ENCODE peak calls at places on chromosome 14, in nine cellular contexts. D, M, U, H, P, W, G, C and N are unnamed samples.

GRCh38 chr14:104339829-104340228 is 201.4 kb downstream of the KIF26A start:
- DNase-seq in D (no peak), M (no peak), U (no peak), H (no peak), P (no peak), W (no peak), G (no peak), C (no peak), N (no peak)

GRCh38 chr14:36663404-36664321 is 2.0 kb downstream of the PAX9 start:
- DNase-seq in D (no peak), M (peak), U (peak), H (no peak), P (no peak), W (no peak), G (no peak), C (no peak), N (no peak)

GRCh38 chr14:103547941-103548462 is 14.5 kb downstream of the BAG5 start:
- DNase-seq in D (no peak), M (no peak), U (no peak), H (no peak), P (no peak), W (no peak), G (no peak), C (no peak), N (no peak)

GRCh38 chr14:96852823-96853422 is 55.7 kb downstream of the VRK1 start:
- DNase-seq in D (peak), M (peak), U (peak), H (no peak), P (no peak), W (peak), G (no peak), C (peak), N (peak)

GRCh38 chr14:92513966-92514843 is 624 bp downstream of the RIN3 start:
- DNase-seq in D (no peak), M (peak), U (no peak), H (peak), P (no peak), W (no peak), G (no peak), C (no peak), N (no peak)

GRCh38 chr14:63726499-63726898 is 1.4 kb downstream of the SGPP1 start:
- DNase-seq in D (no peak), M (no peak), U (no peak), H (no peak), P (no peak), W (no peak), G (no peak), C (no peak), N (no peak)

GRCh38 chr14:65732112-65732511 is 319.6 kb downstream of the FUT8 start:
- DNase-seq in D (no peak), M (no peak), U (no peak), H (no peak), P (no peak), W (no peak), G (no peak), C (no peak), N (no peak)

GRCh38 chr14:100770605-100771120 is 44.0 kb downstream of the DLK1 start:
- DNase-seq in D (no peak), M (no peak), U (no peak), H (no peak), P (no peak), W (no peak), G (no peak), C (no peak), N (no peak)

GRCh38 chr14:98182385-98183055 is 1089.5 kb downstream of the BCL11B start:
- DNase-seq in D (no peak), M (no peak), U (no peak), H (no peak), P (no peak), W (no peak), G (no peak), C (no peak), N (no peak)

GRCh38 chr14:90850487-90850886 is 34.3 kb upstream of the TTC7B start:
- DNase-seq in D (no peak), M (no peak), U (no peak), H (no peak), P (no peak), W (no peak), G (no peak), C (no peak), N (no peak)

GRCh38 chr14:68018598-68018997 is 199.0 kb downstream of the RAD51B start:
- DNase-seq in D (no peak), M (no peak), U (no peak), H (no peak), P (no peak), W (no peak), G (no peak), C (no peak), N (no peak)

GRCh38 chr14:19974844-19975243 is 547 bp upstream of the OR4K15 start:
- DNase-seq in D (no peak), M (no peak), U (no peak), H (no peak), P (no peak), W (no peak), G (no peak), C (no peak), N (no peak)

GRCh38 chr14:102949062-102949800 is 26.8 kb downstream of the AMN start:
- DNase-seq in D (no peak), M (peak), U (no peak), H (peak), P (no peak), W (no peak), G (no peak), C (no peak), N (peak)